ENCODE peak calls at places on chromosome 17, in seven cellular contexts. One of them, this sample, is unnamed.

GRCh38 chr17:69430488-69430887 is 16.0 kb downstream of the MAP2K6 start:
- DNase-seq in A549: no peak
- DNase-seq in PC-9: no peak
- DNase-seq in GM20000: no peak
- DNase-seq in CD8-positive, alpha-beta T cell: no peak
- DNase-seq in psoas muscle: no peak
- DNase-seq in dorsolateral prefrontal cortex: no peak
- DNase-seq in this sample: no peak

GRCh38 chr17:63703556-63704258 is 3.8 kb upstream of the LIMD2 start:
- DNase-seq in PC-9: no peak
- DNase-seq in A549: no peak
- DNase-seq in GM20000: no peak
- DNase-seq in psoas muscle: no peak
- DNase-seq in dorsolateral prefrontal cortex: no peak
- DNase-seq in CD8-positive, alpha-beta T cell: no peak
- DNase-seq in this sample: no peak

GRCh38 chr17:17498606-17499301 is 2.6 kb upstream of the RASD1 start:
- DNase-seq in PC-9: no peak
- DNase-seq in psoas muscle: peak
- DNase-seq in dorsolateral prefrontal cortex: no peak
- DNase-seq in A549: no peak
- DNase-seq in CD8-positive, alpha-beta T cell: no peak
- DNase-seq in GM20000: no peak
- DNase-seq in this sample: no peak

GRCh38 chr17:62819511-62820221 is 11.6 kb upstream of the MARCHF10 start:
- DNase-seq in psoas muscle: peak
- DNase-seq in CD8-positive, alpha-beta T cell: no peak
- DNase-seq in dorsolateral prefrontal cortex: no peak
- DNase-seq in PC-9: peak
- DNase-seq in A549: peak
- DNase-seq in GM20000: no peak
- DNase-seq in this sample: no peak

GRCh38 chr17:65163990-65164495 is 26.9 kb downstream of the RGS9 start:
- DNase-seq in GM20000: peak
- DNase-seq in psoas muscle: no peak
- DNase-seq in dorsolateral prefrontal cortex: no peak
- DNase-seq in PC-9: no peak
- DNase-seq in A549: peak
- DNase-seq in CD8-positive, alpha-beta T cell: no peak
- DNase-seq in this sample: no peak

GRCh38 chr17:39222151-39222550 is 3.6 kb downstream of the STAC2 start:
- DNase-seq in psoas muscle: no peak
- DNase-seq in PC-9: no peak
- DNase-seq in GM20000: no peak
- DNase-seq in dorsolateral prefrontal cortex: no peak
- DNase-seq in CD8-positive, alpha-beta T cell: no peak
- DNase-seq in A549: no peak
- DNase-seq in this sample: no peak

GRCh38 chr17:2050871-2051387 is 4.0 kb upstream of the HIC1 start:
- DNase-seq in CD8-positive, alpha-beta T cell: no peak
- DNase-seq in A549: peak
- DNase-seq in PC-9: no peak
- DNase-seq in dorsolateral prefrontal cortex: no peak
- DNase-seq in psoas muscle: peak
- DNase-seq in GM20000: no peak
- DNase-seq in this sample: no peak

GRCh38 chr17:64242633-64243032 is 20.4 kb downstream of the TEX2 start:
- DNase-seq in CD8-positive, alpha-beta T cell: no peak
- DNase-seq in PC-9: no peak
- DNase-seq in dorsolateral prefrontal cortex: no peak
- DNase-seq in GM20000: no peak
- DNase-seq in psoas muscle: no peak
- DNase-seq in A549: no peak
- DNase-seq in this sample: no peak

GRCh38 chr17:70636517-70637133 is 467.3 kb downstream of the KCNJ2 start:
- DNase-seq in dorsolateral prefrontal cortex: no peak
- DNase-seq in psoas muscle: no peak
- DNase-seq in GM20000: peak
- DNase-seq in CD8-positive, alpha-beta T cell: no peak
- DNase-seq in PC-9: no peak
- DNase-seq in A549: peak
- DNase-seq in this sample: peak

GRCh38 chr17:77693301-77693700 is 265.2 kb upstream of the TNRC6C start:
- DNase-seq in GM20000: no peak
- DNase-seq in PC-9: no peak
- DNase-seq in A549: no peak
- DNase-seq in psoas muscle: no peak
- DNase-seq in dorsolateral prefrontal cortex: no peak
- DNase-seq in CD8-positive, alpha-beta T cell: no peak
- DNase-seq in this sample: no peak

GRCh38 chr17:41530062-41531048 is 2.2 kb upstream of the KRT19 start:
- DNase-seq in GM20000: no peak
- DNase-seq in A549: peak
- DNase-seq in psoas muscle: no peak
- DNase-seq in CD8-positive, alpha-beta T cell: no peak
- DNase-seq in PC-9: peak
- DNase-seq in dorsolateral prefrontal cortex: no peak
- DNase-seq in this sample: no peak

GRCh38 chr17:47986520-47986919 is 15.6 kb downstream of the CDK5RAP3 start:
- DNase-seq in PC-9: no peak
- DNase-seq in psoas muscle: no peak
- DNase-seq in CD8-positive, alpha-beta T cell: no peak
- DNase-seq in dorsolateral prefrontal cortex: no peak
- DNase-seq in A549: no peak
- DNase-seq in GM20000: no peak
- DNase-seq in this sample: no peak

GRCh38 chr17:29155235-29155965 is 24.8 kb downstream of the MYO18A start:
- DNase-seq in A549: peak
- DNase-seq in GM20000: peak
- DNase-seq in PC-9: peak
- DNase-seq in psoas muscle: peak
- DNase-seq in CD8-positive, alpha-beta T cell: no peak
- DNase-seq in dorsolateral prefrontal cortex: no peak
- DNase-seq in this sample: peak

GRCh38 chr17:74251051-74251450 is 23.0 kb upstream of the DNAI2 start:
- DNase-seq in PC-9: no peak
- DNase-seq in CD8-positive, alpha-beta T cell: no peak
- DNase-seq in psoas muscle: no peak
- DNase-seq in A549: no peak
- DNase-seq in dorsolateral prefrontal cortex: no peak
- DNase-seq in GM20000: no peak
- DNase-seq in this sample: no peak

GRCh38 chr17:77802333-77802615 is 156.2 kb upstream of the TNRC6C start:
- DNase-seq in CD8-positive, alpha-beta T cell: no peak
- DNase-seq in dorsolateral prefrontal cortex: no peak
- DNase-seq in psoas muscle: no peak
- DNase-seq in PC-9: no peak
- DNase-seq in A549: no peak
- DNase-seq in GM20000: no peak
- DNase-seq in this sample: no peak

GRCh38 chr17:17824119-17824779 is 12.5 kb downstream of the SREBF1 start:
- DNase-seq in GM20000: peak
- DNase-seq in CD8-positive, alpha-beta T cell: no peak
- DNase-seq in A549: peak
- DNase-seq in psoas muscle: no peak
- DNase-seq in PC-9: no peak
- DNase-seq in dorsolateral prefrontal cortex: no peak
- DNase-seq in this sample: no peak

GRCh38 chr17:81170727-81171494 is 4.9 kb upstream of the AATK start:
- DNase-seq in GM20000: no peak
- DNase-seq in dorsolateral prefrontal cortex: no peak
- DNase-seq in psoas muscle: no peak
- DNase-seq in PC-9: no peak
- DNase-seq in CD8-positive, alpha-beta T cell: no peak
- DNase-seq in A549: no peak
- DNase-seq in this sample: no peak

GRCh38 chr17:39738568-39738901 is 797 bp downstream of the GRB7 start:
- DNase-seq in A549: peak
- DNase-seq in CD8-positive, alpha-beta T cell: no peak
- DNase-seq in psoas muscle: peak
- DNase-seq in dorsolateral prefrontal cortex: no peak
- DNase-seq in PC-9: peak
- DNase-seq in GM20000: peak
- DNase-seq in this sample: peak

GRCh38 chr17:77873518-77874302 is 84.8 kb upstream of the TNRC6C start:
- DNase-seq in A549: no peak
- DNase-seq in dorsolateral prefrontal cortex: no peak
- DNase-seq in CD8-positive, alpha-beta T cell: no peak
- DNase-seq in GM20000: no peak
- DNase-seq in PC-9: no peak
- DNase-seq in psoas muscle: no peak
- DNase-seq in this sample: no peak

GRCh38 chr17:58331815-58332719 is 3.5 kb upstream of the TSPOAP1 start:
- DNase-seq in psoas muscle: peak
- DNase-seq in dorsolateral prefrontal cortex: peak
- DNase-seq in GM20000: peak
- DNase-seq in A549: no peak
- DNase-seq in CD8-positive, alpha-beta T cell: peak
- DNase-seq in PC-9: no peak
- DNase-seq in this sample: peak

GRCh38 chr17:80511222-80512180 is 33.1 kb upstream of the RPTOR start:
- DNase-seq in GM20000: no peak
- DNase-seq in CD8-positive, alpha-beta T cell: no peak
- DNase-seq in dorsolateral prefrontal cortex: no peak
- DNase-seq in A549: no peak
- DNase-seq in PC-9: no peak
- DNase-seq in psoas muscle: no peak
- DNase-seq in this sample: no peak

GRCh38 chr17:54972406-54973138 is 4.0 kb downstream of the STXBP4 start:
- DNase-seq in psoas muscle: no peak
- DNase-seq in PC-9: no peak
- DNase-seq in CD8-positive, alpha-beta T cell: no peak
- DNase-seq in dorsolateral prefrontal cortex: no peak
- DNase-seq in GM20000: no peak
- DNase-seq in A549: no peak
- DNase-seq in this sample: no peak

GRCh38 chr17:6047966-6048365 is 22.2 kb upstream of the WSCD1 start:
- DNase-seq in dorsolateral prefrontal cortex: no peak
- DNase-seq in PC-9: no peak
- DNase-seq in CD8-positive, alpha-beta T cell: no peak
- DNase-seq in A549: no peak
- DNase-seq in psoas muscle: no peak
- DNase-seq in GM20000: no peak
- DNase-seq in this sample: no peak

GRCh38 chr17:82241926-82242697 is 13.3 kb downstream of the SLC16A3 start:
- DNase-seq in GM20000: peak
- DNase-seq in dorsolateral prefrontal cortex: no peak
- DNase-seq in A549: no peak
- DNase-seq in PC-9: no peak
- DNase-seq in CD8-positive, alpha-beta T cell: no peak
- DNase-seq in psoas muscle: peak
- DNase-seq in this sample: no peak
- TF ChIP-seq CTCF in GM20000: no peak
- TF ChIP-seq CTCF in dorsolateral prefrontal cortex: no peak
- TF ChIP-seq CTCF in A549: no peak
- TF ChIP-seq CTCF in PC-9: no peak
- TF ChIP-seq CTCF in CD8-positive, alpha-beta T cell: no peak
- TF ChIP-seq CTCF in psoas muscle: no peak
- TF ChIP-seq CTCF in this sample: no peak

DNA sequence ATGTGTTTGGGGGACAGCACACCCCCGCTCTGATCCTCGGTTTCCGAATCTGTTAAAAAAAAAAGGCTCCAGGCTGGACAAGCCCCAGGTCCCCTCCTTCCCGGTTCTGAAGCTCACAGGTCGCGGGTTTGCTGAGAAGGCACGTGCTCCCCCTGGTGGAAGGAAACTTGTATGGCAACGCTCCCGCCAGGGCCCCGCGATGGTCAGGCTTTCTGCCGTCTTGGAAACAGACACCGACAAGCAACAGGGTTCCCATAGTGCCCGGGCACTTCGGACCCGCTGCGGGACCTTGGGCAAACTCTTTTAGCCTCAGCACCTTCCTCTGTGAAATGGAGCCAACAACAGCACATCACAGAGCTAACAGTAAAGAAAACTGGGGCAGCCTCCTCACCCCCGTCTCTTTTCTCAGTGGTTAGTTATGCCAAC is 219.0 kb downstream of the RBFOX3 start:
- DNase-seq in GM20000: peak
- DNase-seq in A549: peak
- DNase-seq in dorsolateral prefrontal cortex: peak
- DNase-seq in PC-9: no peak
- DNase-seq in psoas muscle: peak
- DNase-seq in CD8-positive, alpha-beta T cell: peak
- DNase-seq in this sample: peak
- TF ChIP-seq CTCF in GM20000: peak
- TF ChIP-seq CTCF in A549: peak
- TF ChIP-seq CTCF in dorsolateral prefrontal cortex: peak
- TF ChIP-seq CTCF in PC-9: peak
- TF ChIP-seq CTCF in psoas muscle: peak
- TF ChIP-seq CTCF in CD8-positive, alpha-beta T cell: peak
- TF ChIP-seq CTCF in this sample: peak

DNA sequence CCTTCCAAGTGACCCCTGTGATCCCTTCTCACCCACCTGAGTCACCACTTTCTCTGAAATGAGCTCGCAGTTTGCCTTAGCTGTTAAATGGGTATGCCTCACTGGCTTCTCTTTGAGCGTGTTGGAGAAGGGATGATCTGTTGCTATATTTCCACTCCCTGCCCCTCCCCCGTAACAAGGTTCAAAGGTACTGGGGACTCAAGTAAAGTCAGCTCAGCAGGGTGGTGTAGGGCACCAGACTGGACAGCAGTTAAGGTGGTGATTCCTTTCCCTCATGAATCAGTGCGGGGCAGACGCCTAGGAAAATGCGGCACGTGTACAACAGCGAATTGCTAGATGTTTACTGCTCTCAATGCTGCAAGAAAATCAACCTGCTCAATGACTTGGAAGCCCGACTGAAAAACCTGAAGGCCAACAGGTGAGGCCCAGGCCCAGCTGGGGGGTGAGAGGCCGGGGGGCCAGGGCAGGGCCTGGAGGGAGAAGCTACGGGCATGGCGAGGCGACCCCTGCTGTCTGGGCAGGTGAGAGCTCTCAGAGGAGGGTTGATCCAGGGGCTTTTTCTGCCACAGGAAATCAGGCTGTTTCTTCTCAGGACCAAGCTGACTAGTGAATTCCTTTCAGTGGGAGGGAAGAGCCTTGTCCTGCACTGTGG is 130.3 kb downstream of the RAB11FIP4 start:
- DNase-seq in PC-9: no peak
- DNase-seq in GM20000: no peak
- DNase-seq in A549: no peak
- DNase-seq in dorsolateral prefrontal cortex: no peak
- DNase-seq in psoas muscle: no peak
- DNase-seq in CD8-positive, alpha-beta T cell: no peak
- DNase-seq in this sample: no peak
- TF ChIP-seq CTCF in PC-9: no peak
- TF ChIP-seq CTCF in GM20000: no peak
- TF ChIP-seq CTCF in A549: no peak
- TF ChIP-seq CTCF in dorsolateral prefrontal cortex: no peak
- TF ChIP-seq CTCF in psoas muscle: no peak
- TF ChIP-seq CTCF in CD8-positive, alpha-beta T cell: no peak
- TF ChIP-seq CTCF in this sample: no peak

DNA sequence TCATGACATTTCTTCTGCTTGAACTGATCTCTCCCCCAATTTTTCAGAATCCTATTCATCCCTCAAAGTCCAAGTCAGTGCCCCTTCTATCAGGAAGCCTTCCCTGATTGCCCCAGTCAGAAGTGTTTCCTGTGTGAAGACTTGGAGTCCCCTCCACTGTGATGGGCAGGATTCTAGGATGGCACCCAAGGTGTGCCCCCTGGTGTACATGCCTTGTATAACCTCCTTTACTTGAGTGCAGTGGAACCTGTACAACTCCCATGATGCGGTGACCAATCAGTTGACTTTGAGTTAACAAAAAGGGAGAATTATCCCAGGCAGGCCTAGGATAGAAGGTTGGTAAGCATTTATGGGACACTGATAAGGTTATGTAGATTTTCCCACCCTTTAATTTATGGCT is 23.4 kb downstream of the MYH13 start:
- DNase-seq in PC-9: no peak
- DNase-seq in CD8-positive, alpha-beta T cell: no peak
- DNase-seq in A549: peak
- DNase-seq in psoas muscle: no peak
- DNase-seq in dorsolateral prefrontal cortex: no peak
- DNase-seq in GM20000: peak
- DNase-seq in this sample: no peak
- TF ChIP-seq CTCF in PC-9: peak
- TF ChIP-seq CTCF in CD8-positive, alpha-beta T cell: no peak
- TF ChIP-seq CTCF in A549: no peak
- TF ChIP-seq CTCF in psoas muscle: no peak
- TF ChIP-seq CTCF in dorsolateral prefrontal cortex: no peak
- TF ChIP-seq CTCF in GM20000: no peak
- TF ChIP-seq CTCF in this sample: no peak